ENCODE peak calls at places on chromosomes 11 and 22, in five cellular contexts. D is amygdala; W is choroid plexus epithelial cell; Z is M059J; O is CD8-positive, alpha-beta memory T cell. F is an unnamed sample.

GRCh38 chr11:122721201-122721963 is 65.9 kb downstream of the UBASH3B start:
- DNase-seq in D (no peak), O (no peak), Z (no peak), W (no peak), F (no peak)

GRCh38 chr22:36379593-36380361 is 8.0 kb downstream of the MYH9 start:
- DNase-seq in O (peak), W (peak), D (no peak), Z (peak), F (no peak)

GRCh38 chr11:64094463-64095223 is 58.9 kb downstream of the FLRT1 start:
- DNase-seq in D (no peak), Z (peak), O (no peak), W (peak), F (no peak)

GRCh38 chr11:3879216-3879966 is 23.9 kb downstream of the STIM1 start:
- DNase-seq in O (no peak), W (no peak), D (no peak), Z (no peak), F (no peak)

GRCh38 chr22:32991353-32992115 is 66.6 kb downstream of the SYN3 start:
- DNase-seq in O (no peak), W (no peak), Z (peak), D (no peak), F (no peak)

GRCh38 chr11:123601136-123601535 is 53.3 kb downstream of the SCN3B start:
- DNase-seq in W (peak), D (no peak), Z (no peak), O (no peak), F (no peak)

GRCh38 chr11:1043563-1044096 is 7.1 kb upstream of the MUC6 start:
- DNase-seq in W (no peak), Z (no peak), O (no peak), D (no peak), F (no peak)

GRCh38 chr11:47268448-47269001 is 1.4 kb upstream of the MADD start:
- DNase-seq in Z (no peak), O (no peak), W (no peak), D (no peak), F (no peak)

GRCh38 chr11:11987503-11988022 is 20.9 kb downstream of the DKK3 start:
- DNase-seq in O (no peak), Z (peak), W (peak), D (no peak), F (no peak)

GRCh38 chr22:44862981-44863860 is 110.8 kb downstream of the ARHGAP8 start:
- DNase-seq in W (no peak), O (no peak), D (no peak), Z (no peak), F (no peak)

GRCh38 chr22:46965552-46966494 is 203.4 kb downstream of the TBC1D22A start:
- DNase-seq in W (no peak), Z (no peak), D (no peak), O (no peak), F (no peak)

GRCh38 chr11:120326228-120326627 is 1.1 kb downstream of the TLCD5 start:
- DNase-seq in W (peak), O (no peak), D (no peak), Z (peak), F (no peak)

GRCh38 chr11:27294654-27295053 is 68.4 kb downstream of the CCDC34 start:
- DNase-seq in D (no peak), O (no peak), W (no peak), Z (no peak), F (no peak)

GRCh38 chr11:1129666-1130160 is 28.0 kb upstream of the MUC5AC start:
- DNase-seq in W (no peak), Z (no peak), D (no peak), O (no peak), F (no peak)

GRCh38 chr11:48123934-48124755 is 92.5 kb upstream of the OR4B1 start:
- DNase-seq in W (peak), O (no peak), D (no peak), Z (no peak), F (no peak)

GRCh38 chr22:38549106-38549884 is 20.7 kb downstream of the DMC1 start:
- DNase-seq in D (no peak), W (no peak), Z (no peak), O (no peak), F (no peak)

GRCh38 chr11:90737328-90738050 is 514.6 kb upstream of the CHORDC1 start:
- DNase-seq in D (no peak), O (no peak), Z (no peak), W (peak), F (no peak)

GRCh38 chr11:80617156-80617555 is 1176.3 kb upstream of the TENM4 start:
- DNase-seq in Z (no peak), D (no peak), O (no peak), W (no peak), F (no peak)

GRCh38 chr22:31944700-31945477 is 554 bp downstream of the YWHAH start:
- DNase-seq in W (no peak), O (peak), Z (peak), D (no peak), F (peak)

GRCh38 chr11:111528557-111528956 is 12.0 kb upstream of the LAYN start:
- DNase-seq in D (no peak), Z (no peak), O (no peak), W (no peak), F (no peak)

GRCh38 chr11:95545116-95545875 is 244.3 kb downstream of the FAM76B start:
- DNase-seq in Z (peak), D (no peak), O (no peak), W (no peak), F (no peak)

GRCh38 chr11:104798794-104799193 is 99.5 kb downstream of the CASP12 start:
- DNase-seq in Z (no peak), W (no peak), O (no peak), D (no peak), F (peak)